ENCODE peak calls at places on chromosomes 4 and X, in ten cellular contexts. X, C, I, G, U, H, B, Q, P and D are unnamed samples.

GRCh38 chrX:114798902-114799301 is 215.0 kb downstream of the HTR2C start:
- DNase-seq in X (no peak), C (no peak), I (peak), G (no peak), U (no peak), H (no peak), B (no peak), Q (peak), P (no peak), D (no peak)

GRCh38 chrX:101450951-101451350 is 34.3 kb upstream of the ARMCX4 start:
- DNase-seq in X (no peak), C (no peak), I (peak), G (no peak), U (no peak), H (no peak), B (no peak), Q (no peak), P (no peak), D (no peak)

GRCh38 chr4:1575418-1576199 is 108.5 kb downstream of the FAM53A start:
- DNase-seq in X (no peak), C (no peak), I (no peak), G (no peak), U (no peak), H (no peak), B (no peak), Q (no peak), P (no peak), D (no peak)

GRCh38 chr4:54090804-54091623 is 8.9 kb upstream of the GSX2 start:
- DNase-seq in X (no peak), C (peak), I (peak), G (no peak), U (peak), H (peak), B (peak), Q (no peak), P (peak), D (no peak)

GRCh38 chr4:180767330-180767729 is 1475.9 kb upstream of the TENM3 start:
- DNase-seq in X (no peak), C (no peak), I (no peak), G (no peak), U (peak), H (peak), B (no peak), Q (no peak), P (no peak), D (no peak)

GRCh38 chrX:57137481-57137880 is 284 bp upstream of the SPIN2A start:
- DNase-seq in X (no peak), C (no peak), I (peak), G (no peak), U (no peak), H (peak), B (no peak), Q (no peak), P (no peak), D (no peak)

GRCh38 chrX:6968231-6968630 is 179.3 kb upstream of the STS start:
- DNase-seq in X (no peak), C (no peak), I (no peak), G (no peak), U (no peak), H (no peak), B (no peak), Q (no peak), P (no peak), D (peak)

GRCh38 chrX:41449615-41450014 is 2.5 kb downstream of the NYX start:
- DNase-seq in X (no peak), C (no peak), I (peak), G (no peak), U (peak), H (no peak), B (no peak), Q (peak), P (peak), D (no peak)

GRCh38 chr4:80610845-80611244 is 275.3 kb downstream of the CFAP299 start:
- DNase-seq in X (no peak), C (no peak), I (no peak), G (no peak), U (peak), H (no peak), B (no peak), Q (peak), P (no peak), D (no peak)

GRCh38 chrX:150446995-150447394 is 83.9 kb downstream of the MAMLD1 start:
- DNase-seq in X (no peak), C (no peak), I (no peak), G (no peak), U (no peak), H (no peak), B (no peak), Q (no peak), P (peak), D (no peak)

GRCh38 chr4:102308032-102308799 is 37.1 kb downstream of the SLC39A8 start:
- DNase-seq in X (no peak), C (no peak), I (peak), G (no peak), U (peak), H (no peak), B (no peak), Q (peak), P (no peak), D (no peak)

GRCh38 chr4:41245983-41246382 is 10.7 kb upstream of the UCHL1 start:
- DNase-seq in X (no peak), C (no peak), I (no peak), G (no peak), U (no peak), H (no peak), B (no peak), Q (no peak), P (no peak), D (no peak)

GRCh38 chr4:184824776-184825393 is 883 bp downstream of the ACSL1 start:
- DNase-seq in X (no peak), C (no peak), I (no peak), G (no peak), U (no peak), H (no peak), B (peak), Q (peak), P (no peak), D (no peak)

GRCh38 chr4:153341575-153342090 is 2.9 kb upstream of the MND1 start:
- DNase-seq in X (no peak), C (no peak), I (peak), G (no peak), U (peak), H (no peak), B (no peak), Q (peak), P (peak), D (no peak)

GRCh38 chr4:74490736-74491135 is 45.8 kb downstream of the AREG start:
- DNase-seq in X (no peak), C (no peak), I (no peak), G (no peak), U (no peak), H (no peak), B (no peak), Q (no peak), P (no peak), D (no peak)

GRCh38 chr4:106676173-106676921 is 307.8 kb upstream of the GIMD1 start:
- DNase-seq in X (no peak), C (no peak), I (peak), G (no peak), U (no peak), H (no peak), B (no peak), Q (peak), P (no peak), D (no peak)

GRCh38 chr4:139530833-139531427 is 25.1 kb downstream of the SETD7 start:
- DNase-seq in X (peak), C (peak), I (peak), G (peak), U (peak), H (peak), B (peak), Q (peak), P (peak), D (peak)